ENCODE peak calls at places on chromosomes 5 and 9, in nine cellular contexts. N, Z, W, R, J, C, A, I and P are unnamed samples.
A peak's percentile ranks its signal among the peaks of the same experiment; 100 is the strongest.

GRCh38 chr5:157253547-157253946 is 12.4 kb upstream of the CYFIP2 start:
- DNase-seq in N (no peak), Z (peak; percentile 90), W (no peak), R (no peak), J (peak; percentile 35), C (peak; percentile 20), A (no peak), I (peak; percentile 58), P (peak; percentile 47)

GRCh38 chr5:161544350-161544765 is 2.2 kb downstream of the GABRB2 start:
- DNase-seq in N (no peak), Z (no peak), W (no peak), R (no peak), J (peak; percentile 30), C (no peak), A (peak; percentile 53), I (peak; percentile 33), P (no peak)

GRCh38 chr5:179619776-179620175 is 3.7 kb downstream of the HNRNPH1 start:
- DNase-seq in N (no peak), Z (no peak), W (no peak), R (no peak), J (no peak), C (no peak), A (peak; percentile 15), I (no peak), P (no peak)

GRCh38 chr5:538801-539468 is 14.7 kb upstream of the SLC9A3 start:
- DNase-seq in N (peak; percentile 50), Z (no peak), W (peak; percentile 38), R (no peak), J (no peak), C (no peak), A (no peak), I (no peak), P (no peak)

GRCh38 chr9:89171693-89172092 is 6.9 kb downstream of the SHC3 start:
- DNase-seq in N (no peak), Z (peak; percentile 81), W (no peak), R (no peak), J (no peak), C (no peak), A (no peak), I (no peak), P (no peak)

GRCh38 chr5:84113246-84114118 is 271.2 kb downstream of the EDIL3 start:
- DNase-seq in N (no peak), Z (no peak), W (no peak), R (no peak), J (no peak), C (no peak), A (no peak), I (no peak), P (no peak)

GRCh38 chr5:41120600-41120999 is 49.5 kb upstream of the MROH2B start:
- DNase-seq in N (no peak), Z (no peak), W (no peak), R (no peak), J (no peak), C (no peak), A (no peak), I (no peak), P (no peak)

GRCh38 chr9:21395778-21396717 is 10.8 kb upstream of the IFNA2 start:
- DNase-seq in N (peak; percentile 73), Z (no peak), W (peak; percentile 74), R (no peak), J (peak; percentile 10), C (peak; percentile 22), A (no peak), I (peak; percentile 48), P (peak; percentile 51)

GRCh38 chr5:154316223-154316967 is 125.9 kb downstream of the GALNT10 start:
- DNase-seq in N (no peak), Z (no peak), W (no peak), R (no peak), J (no peak), C (no peak), A (no peak), I (no peak), P (no peak)

GRCh38 chr9:136095028-136095494 is at the start of gene NACC2:
- DNase-seq in N (no peak), Z (no peak), W (no peak), R (no peak), J (no peak), C (peak; percentile 64), A (no peak), I (peak; percentile 81), P (peak; percentile 79)

GRCh38 chr9:7894231-7894630 is 94.7 kb upstream of the DMAC1 start:
- DNase-seq in N (no peak), Z (no peak), W (no peak), R (no peak), J (no peak), C (no peak), A (no peak), I (no peak), P (no peak)

GRCh38 chr9:10252174-10252573 is 360.6 kb downstream of the PTPRD start:
- DNase-seq in N (no peak), Z (no peak), W (no peak), R (no peak), J (no peak), C (no peak), A (no peak), I (no peak), P (peak; percentile 79)

GRCh38 chr9:132210472-132211145 is 48.8 kb downstream of the NTNG2 start:
- DNase-seq in N (no peak), Z (no peak), W (no peak), R (no peak), J (no peak), C (no peak), A (no peak), I (no peak), P (no peak)

GRCh38 chr5:72722792-72723402 is 93.6 kb upstream of the TNPO1 start:
- DNase-seq in N (no peak), Z (no peak), W (no peak), R (no peak), J (no peak), C (no peak), A (no peak), I (no peak), P (no peak)

GRCh38 chr5:116543501-116543900 is 31.1 kb downstream of the SEMA6A start:
- DNase-seq in N (no peak), Z (no peak), W (no peak), R (no peak), J (no peak), C (no peak), A (no peak), I (no peak), P (no peak)

GRCh38 chr9:126474786-126475485 is 138.8 kb upstream of the LMX1B start:
- DNase-seq in N (no peak), Z (no peak), W (no peak), R (no peak), J (no peak), C (no peak), A (no peak), I (no peak), P (no peak)

GRCh38 chr9:134050726-134051125 is 17.1 kb downstream of the BRD3 start:
- DNase-seq in N (no peak), Z (no peak), W (no peak), R (no peak), J (no peak), C (no peak), A (no peak), I (no peak), P (no peak)

GRCh38 chr5:145903113-145903512 is 30.3 kb upstream of the GRXCR2 start:
- DNase-seq in N (no peak), Z (no peak), W (no peak), R (no peak), J (no peak), C (no peak), A (no peak), I (no peak), P (no peak)

DNA sequence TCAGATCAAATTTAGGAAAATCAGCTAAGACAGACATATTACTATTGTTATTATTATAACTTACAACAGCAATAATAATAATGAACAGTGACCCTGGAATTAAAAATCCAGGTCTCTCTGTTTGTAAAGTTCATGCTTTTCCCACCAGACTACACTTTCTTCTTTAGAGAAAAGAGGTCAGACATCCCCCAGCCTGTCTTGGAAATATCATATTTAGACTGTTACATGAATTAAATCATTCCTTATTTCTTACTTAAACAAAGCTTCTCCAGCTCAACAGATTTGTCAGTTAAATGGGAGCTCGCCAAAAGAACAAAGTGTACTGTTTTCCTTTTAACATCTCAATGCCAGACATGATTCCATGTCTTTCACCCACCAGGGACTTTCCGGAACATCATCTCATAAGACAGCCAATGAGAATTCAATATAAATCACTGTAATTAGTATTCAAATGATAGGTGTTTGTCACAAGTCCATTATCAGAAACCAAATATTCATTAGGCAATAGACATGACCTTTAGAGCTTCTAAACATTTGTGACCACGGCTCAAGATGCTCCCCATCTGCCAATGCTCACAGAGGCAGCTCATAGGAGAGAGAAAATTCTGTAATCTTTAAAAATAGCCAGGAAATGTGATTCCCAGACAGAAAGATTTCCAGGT is 351.9 kb downstream of the ENC1 start:
- DNase-seq in N (peak; percentile 82), Z (peak; percentile 64), W (no peak), R (no peak), J (no peak), C (no peak), A (no peak), I (no peak), P (no peak)
- H3K27ac ChIP-seq in N (peak overlapping the region; percentile 54), Z (peak overlapping the region; percentile 73), W (peak overlapping the region; percentile 75), R (peak overlapping the region; percentile 65), J (no peak overlapping the region), C (no peak overlapping the region), A (no peak overlapping the region), I (peak overlapping the region; percentile 59), P (peak overlapping the region; percentile 60)

GRCh38 chr9:4837768-4838546 is 45.2 kb downstream of the RCL1 start:
- DNase-seq in N (no peak), Z (no peak), W (no peak), R (no peak), J (peak; percentile 81), C (no peak), A (no peak), I (no peak), P (no peak)
- H3K4me3 ChIP-seq in N (no peak overlapping the region), Z (no peak overlapping the region), W (no peak overlapping the region), R (no peak overlapping the region), J (no peak overlapping the region), C (no peak overlapping the region), A (no peak overlapping the region), I (no peak overlapping the region), P (no peak overlapping the region)

DNA sequence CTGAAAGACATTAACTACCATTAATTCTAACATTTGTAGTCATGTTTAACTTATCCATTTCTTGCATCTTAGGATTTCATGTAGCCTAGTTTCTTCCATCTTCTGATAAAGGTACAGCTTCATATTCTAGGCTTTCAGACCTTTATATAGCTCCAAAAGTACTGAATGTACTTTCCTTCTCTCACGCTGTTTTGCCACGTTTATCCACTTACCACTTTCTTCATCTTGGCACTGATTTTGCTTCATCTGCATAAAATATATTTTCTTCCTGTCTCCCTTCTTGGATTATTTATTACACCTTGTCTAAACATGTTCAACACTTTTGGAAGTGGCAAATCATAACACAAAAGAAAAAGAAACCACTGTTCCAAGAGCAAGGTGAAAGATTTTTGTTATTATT is 553.8 kb downstream of the DTWD2 start:
- DNase-seq in N (no peak), Z (no peak), W (no peak), R (no peak), J (no peak), C (no peak), A (no peak), I (no peak), P (no peak)
- TF ChIP-seq POLR2AphosphoS5 in N (no peak), Z (no peak), W (no peak), R (no peak), J (no peak), C (no peak), A (no peak), I (no peak), P (no peak)

DNA sequence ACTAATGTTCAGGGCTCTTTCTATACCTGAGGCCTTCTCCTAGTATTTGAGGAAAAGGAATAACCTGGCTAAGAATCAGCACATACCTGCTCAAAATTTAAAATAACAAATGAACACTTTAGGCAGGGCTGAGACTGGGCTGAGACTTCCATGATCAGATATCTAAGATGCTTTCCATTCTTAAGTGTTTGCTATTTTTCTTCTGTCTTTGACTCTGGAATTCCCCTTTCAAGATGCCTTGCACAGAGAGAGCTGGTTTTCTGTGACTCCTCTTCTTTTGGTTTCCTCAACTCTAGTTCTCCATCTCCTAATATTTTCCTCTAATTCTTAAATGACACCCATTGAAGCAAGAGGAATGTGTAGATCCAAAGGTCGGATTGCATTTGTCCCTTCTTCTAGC is 61.1 kb downstream of the DPYSL3 start:
- DNase-seq in N (no peak), Z (no peak), W (no peak), R (no peak), J (no peak), C (no peak), A (no peak), I (no peak), P (no peak)
- H3K27ac ChIP-seq in N (peak overlapping the region; percentile 96), Z (peak overlapping the region; percentile 98), W (peak overlapping the region; percentile 14), R (peak overlapping the region; percentile 11), J (no peak overlapping the region), C (peak overlapping the region; percentile 6), A (no peak overlapping the region), I (peak overlapping the region; percentile 42), P (no peak overlapping the region)